ENCODE peak calls at places on chromosomes 16 and 17, in five cellular contexts. One of them, this sample, is unnamed.

GRCh38 chr17:8015957-8016631 is 13.7 kb downstream of the GUCY2D start:
- DNase-seq in breast epithelium: no peak
- DNase-seq in mesendoderm: no peak
- DNase-seq in GM23338: peak; percentile 74
- DNase-seq in effector memory CD4-positive, alpha-beta T cell: no peak
- DNase-seq in this sample: no peak

GRCh38 chr17:19348806-19349205 is 13.7 kb downstream of the B9D1 start:
- DNase-seq in breast epithelium: peak; percentile 38
- DNase-seq in mesendoderm: no peak
- DNase-seq in GM23338: no peak
- DNase-seq in effector memory CD4-positive, alpha-beta T cell: no peak
- DNase-seq in this sample: no peak

GRCh38 chr17:46212634-46213435 is 19.6 kb upstream of the KANSL1 start:
- DNase-seq in breast epithelium: no peak
- DNase-seq in mesendoderm: peak; percentile 91
- DNase-seq in GM23338: peak; percentile 96
- DNase-seq in effector memory CD4-positive, alpha-beta T cell: peak; percentile 28
- DNase-seq in this sample: peak; percentile 22

GRCh38 chr17:74769856-74770497 is 6.2 kb downstream of the NAT9 start:
- DNase-seq in breast epithelium: no peak
- DNase-seq in mesendoderm: no peak
- DNase-seq in GM23338: no peak
- DNase-seq in effector memory CD4-positive, alpha-beta T cell: no peak
- DNase-seq in this sample: peak; percentile 43

GRCh38 chr17:20157078-20157360 is 147.9 kb downstream of the SPECC1 start:
- DNase-seq in breast epithelium: no peak
- DNase-seq in mesendoderm: no peak
- DNase-seq in GM23338: no peak
- DNase-seq in effector memory CD4-positive, alpha-beta T cell: no peak
- DNase-seq in this sample: no peak

GRCh38 chr16:27195068-27195741 is 8.1 kb upstream of the KDM8 start:
- DNase-seq in breast epithelium: no peak
- DNase-seq in mesendoderm: no peak
- DNase-seq in GM23338: no peak
- DNase-seq in effector memory CD4-positive, alpha-beta T cell: no peak
- DNase-seq in this sample: no peak

GRCh38 chr16:57091990-57092785 is at the start of gene CPNE2:
- DNase-seq in breast epithelium: no peak
- DNase-seq in mesendoderm: peak; percentile 45
- DNase-seq in GM23338: peak; percentile 55
- DNase-seq in effector memory CD4-positive, alpha-beta T cell: no peak
- DNase-seq in this sample: no peak

GRCh38 chr17:81354944-81355327 is 40.3 kb upstream of the BAHCC1 start:
- DNase-seq in breast epithelium: no peak
- DNase-seq in mesendoderm: no peak
- DNase-seq in GM23338: no peak
- DNase-seq in effector memory CD4-positive, alpha-beta T cell: no peak
- DNase-seq in this sample: no peak

GRCh38 chr17:83050651-83051422 is 28.6 kb upstream of the METRNL start:
- DNase-seq in breast epithelium: peak; percentile 54
- DNase-seq in mesendoderm: no peak
- DNase-seq in GM23338: peak; percentile 57
- DNase-seq in effector memory CD4-positive, alpha-beta T cell: no peak
- DNase-seq in this sample: no peak

GRCh38 chr16:1772362-1772907 is at the start of gene EME2:
- DNase-seq in breast epithelium: no peak
- DNase-seq in mesendoderm: no peak
- DNase-seq in GM23338: no peak
- DNase-seq in effector memory CD4-positive, alpha-beta T cell: no peak
- DNase-seq in this sample: no peak

GRCh38 chr16:27463741-27464662 is 62.0 kb downstream of the IL21R start:
- DNase-seq in breast epithelium: no peak
- DNase-seq in mesendoderm: no peak
- DNase-seq in GM23338: no peak
- DNase-seq in effector memory CD4-positive, alpha-beta T cell: peak; percentile 40
- DNase-seq in this sample: no peak

GRCh38 chr16:55563797-55564196 is 2.7 kb upstream of the CAPNS2 start:
- DNase-seq in breast epithelium: no peak
- DNase-seq in mesendoderm: no peak
- DNase-seq in GM23338: no peak
- DNase-seq in effector memory CD4-positive, alpha-beta T cell: no peak
- DNase-seq in this sample: no peak

GRCh38 chr17:44069974-44070454 is 521 bp upstream of the G6PC3 start:
- DNase-seq in breast epithelium: no peak
- DNase-seq in mesendoderm: peak; percentile 73
- DNase-seq in GM23338: peak; percentile 60
- DNase-seq in effector memory CD4-positive, alpha-beta T cell: no peak
- DNase-seq in this sample: no peak

GRCh38 chr16:48231675-48232214 is 12.4 kb upstream of the LONP2 start:
- DNase-seq in breast epithelium: no peak
- DNase-seq in mesendoderm: peak; percentile 55
- DNase-seq in GM23338: peak; percentile 78
- DNase-seq in effector memory CD4-positive, alpha-beta T cell: no peak
- DNase-seq in this sample: no peak

GRCh38 chr17:44503080-44503842 is at the start of gene GPATCH8:
- DNase-seq in breast epithelium: peak; percentile 87
- DNase-seq in mesendoderm: peak; percentile 98
- DNase-seq in GM23338: peak; percentile 94
- DNase-seq in effector memory CD4-positive, alpha-beta T cell: peak; percentile 91
- DNase-seq in this sample: peak; percentile 84

GRCh38 chr16:28110074-28110473 is 46.6 kb upstream of the GSG1L start:
- DNase-seq in breast epithelium: no peak
- DNase-seq in mesendoderm: no peak
- DNase-seq in GM23338: no peak
- DNase-seq in effector memory CD4-positive, alpha-beta T cell: no peak
- DNase-seq in this sample: no peak

GRCh38 chr16:86080131-86080875 is 181.3 kb downstream of the IRF8 start:
- DNase-seq in breast epithelium: peak; percentile 14
- DNase-seq in mesendoderm: no peak
- DNase-seq in GM23338: no peak
- DNase-seq in effector memory CD4-positive, alpha-beta T cell: no peak
- DNase-seq in this sample: no peak

GRCh38 chr17:65559802-65560627 is 1.4 kb downstream of the AXIN2 start:
- DNase-seq in breast epithelium: no peak
- DNase-seq in mesendoderm: peak; percentile 74
- DNase-seq in GM23338: peak; percentile 71
- DNase-seq in effector memory CD4-positive, alpha-beta T cell: no peak
- DNase-seq in this sample: no peak

GRCh38 chr16:84613408-84614071 is 4.3 kb downstream of the COTL1 start:
- DNase-seq in breast epithelium: no peak
- DNase-seq in mesendoderm: no peak
- DNase-seq in GM23338: no peak
- DNase-seq in effector memory CD4-positive, alpha-beta T cell: no peak
- DNase-seq in this sample: no peak

GRCh38 chr16:27819881-27820610 is 243.5 kb downstream of the GSG1L start:
- DNase-seq in breast epithelium: no peak
- DNase-seq in mesendoderm: no peak
- DNase-seq in GM23338: no peak
- DNase-seq in effector memory CD4-positive, alpha-beta T cell: no peak
- DNase-seq in this sample: no peak

GRCh38 chr17:19386276-19386863 is 620 bp downstream of the MFAP4 start:
- DNase-seq in breast epithelium: no peak
- DNase-seq in mesendoderm: peak; percentile 80
- DNase-seq in GM23338: peak; percentile 28
- DNase-seq in effector memory CD4-positive, alpha-beta T cell: no peak
- DNase-seq in this sample: peak; percentile 56

GRCh38 chr16:81697321-81697885 is 81.7 kb upstream of the PLCG2 start:
- DNase-seq in breast epithelium: peak; percentile 79
- DNase-seq in mesendoderm: peak; percentile 85
- DNase-seq in GM23338: peak; percentile 81
- DNase-seq in effector memory CD4-positive, alpha-beta T cell: no peak
- DNase-seq in this sample: peak; percentile 58

GRCh38 chr17:35313875-35314409 is 59.5 kb downstream of the SLFN11 start:
- DNase-seq in breast epithelium: no peak
- DNase-seq in mesendoderm: peak; percentile 66
- DNase-seq in GM23338: peak; percentile 37
- DNase-seq in effector memory CD4-positive, alpha-beta T cell: no peak
- DNase-seq in this sample: no peak

DNA sequence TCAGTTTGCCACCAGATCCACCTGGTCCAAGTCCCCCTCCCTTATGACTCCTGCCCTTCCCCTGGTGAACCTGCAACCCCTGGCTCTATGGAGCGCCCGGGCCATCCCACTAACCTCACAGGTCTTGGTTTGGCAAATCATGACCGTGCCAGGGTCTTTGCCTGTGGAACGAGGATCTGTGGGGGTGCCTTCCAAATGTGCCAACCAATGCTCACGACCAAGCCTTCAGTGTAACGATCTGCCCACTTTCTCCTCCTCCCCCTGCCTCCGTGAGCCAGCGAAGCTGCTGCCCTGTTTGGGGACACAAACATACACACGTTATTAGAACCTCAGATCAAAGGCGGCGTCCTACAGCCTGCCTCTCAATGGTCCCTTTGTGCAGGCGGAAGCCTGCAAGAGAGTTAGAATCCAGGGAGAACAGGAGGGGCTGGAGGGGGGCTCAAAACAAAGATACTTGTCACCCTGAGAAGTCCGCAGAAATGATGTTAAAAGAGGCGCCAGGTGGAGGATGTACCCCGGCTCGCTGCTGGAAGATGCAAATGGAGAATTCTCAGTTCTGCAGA is 9.1 kb upstream of the NKD1 start:
- DNase-seq in breast epithelium: no peak
- DNase-seq in mesendoderm: no peak
- DNase-seq in GM23338: no peak
- DNase-seq in effector memory CD4-positive, alpha-beta T cell: no peak
- DNase-seq in this sample: no peak
- H3K27me3 ChIP-seq in breast epithelium: no peaks in the 10 kb centered on the region
- H3K27me3 ChIP-seq in mesendoderm: no peaks in the 10 kb centered on the region
- H3K27me3 ChIP-seq in GM23338: no peaks in the 10 kb centered on the region
- H3K27me3 ChIP-seq in effector memory CD4-positive, alpha-beta T cell: no peaks in the 10 kb centered on the region
- H3K27me3 ChIP-seq in this sample: no peaks in the 10 kb centered on the region

GRCh38 chr16:71625113-71625850 is 702 bp upstream of the MARVELD3 start:
- DNase-seq in breast epithelium: no peak
- DNase-seq in mesendoderm: no peak
- DNase-seq in GM23338: no peak
- DNase-seq in effector memory CD4-positive, alpha-beta T cell: no peak
- DNase-seq in this sample: no peak

GRCh38 chr16:71628810-71629209 is 2.8 kb downstream of the MARVELD3 start:
- DNase-seq in breast epithelium: no peak
- DNase-seq in mesendoderm: peak; percentile 63
- DNase-seq in GM23338: no peak
- DNase-seq in effector memory CD4-positive, alpha-beta T cell: no peak
- DNase-seq in this sample: peak; percentile 54

GRCh38 chr16:71626858-71627213 is 852 bp downstream of the MARVELD3 start:
- DNase-seq in breast epithelium: no peak
- DNase-seq in mesendoderm: peak; percentile 53
- DNase-seq in GM23338: peak; percentile 78
- DNase-seq in effector memory CD4-positive, alpha-beta T cell: no peak
- DNase-seq in this sample: peak; percentile 82

GRCh38 chr16:71627631-71628236 is 1.8 kb downstream of the MARVELD3 start:
- DNase-seq in breast epithelium: no peak
- DNase-seq in mesendoderm: peak; percentile 53
- DNase-seq in GM23338: peak; percentile 68
- DNase-seq in effector memory CD4-positive, alpha-beta T cell: no peak
- DNase-seq in this sample: no peak

DNA sequence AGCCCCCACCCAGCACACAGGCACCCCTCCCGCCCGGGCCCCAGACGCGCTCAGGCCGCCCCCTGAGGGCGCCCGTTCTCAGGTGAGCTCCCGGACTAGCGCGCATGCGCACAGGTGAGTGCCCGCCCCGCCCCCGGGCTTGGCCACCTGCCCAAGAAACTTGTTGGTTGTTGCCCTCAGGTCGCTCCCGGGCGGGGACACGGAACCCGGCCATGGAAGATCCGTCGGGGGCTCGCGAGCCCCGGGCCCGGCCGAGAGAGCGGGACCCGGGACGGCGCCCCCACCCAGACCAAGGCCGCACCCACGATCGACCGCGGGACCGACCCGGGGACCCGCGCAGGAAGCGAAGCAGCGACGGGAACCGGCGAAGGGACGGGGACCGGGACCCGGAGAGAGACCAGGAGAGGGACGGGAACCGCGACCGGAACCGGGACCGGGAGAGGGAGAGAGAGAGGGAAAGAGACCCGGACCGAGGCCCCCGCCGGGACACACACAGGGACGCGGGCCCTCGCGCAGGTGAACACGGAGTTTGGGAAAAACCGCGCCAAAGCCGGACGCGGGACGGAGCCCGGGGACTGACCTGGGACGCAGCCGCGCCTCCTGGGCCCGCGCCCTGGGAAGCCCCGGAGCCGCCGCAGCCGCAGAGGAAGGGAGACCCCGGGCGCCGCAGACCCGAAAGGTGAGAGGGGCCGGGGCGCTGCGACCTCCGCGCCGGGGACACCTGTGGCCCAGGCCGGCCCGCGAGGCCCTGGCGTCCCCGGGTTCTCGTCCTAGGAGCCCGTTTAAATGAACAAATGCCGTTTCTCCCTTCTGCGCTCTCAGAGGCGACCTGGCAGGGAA is at the start of gene MARVELD3:
- DNase-seq in breast epithelium: peak; percentile 92
- DNase-seq in mesendoderm: peak; percentile 80
- DNase-seq in GM23338: peak; percentile 94
- DNase-seq in effector memory CD4-positive, alpha-beta T cell: no peak
- DNase-seq in this sample: peak; percentile 77
- H3K27me3 ChIP-seq in breast epithelium: peaks cover 4% of the 10 kb centered on the region
- H3K27me3 ChIP-seq in mesendoderm: no peaks in the 10 kb centered on the region
- H3K27me3 ChIP-seq in GM23338: no peaks in the 10 kb centered on the region
- H3K27me3 ChIP-seq in effector memory CD4-positive, alpha-beta T cell: peaks cover 22% of the 10 kb centered on the region
- H3K27me3 ChIP-seq in this sample: no peaks in the 10 kb centered on the region

GRCh38 chr17:49487202-49487601 is 7.9 kb upstream of the NGFR start:
- DNase-seq in breast epithelium: no peak
- DNase-seq in mesendoderm: peak; percentile 34
- DNase-seq in GM23338: peak; percentile 56
- DNase-seq in effector memory CD4-positive, alpha-beta T cell: no peak
- DNase-seq in this sample: no peak

GRCh38 chr17:49489348-49489747 is 5.7 kb upstream of the NGFR start:
- DNase-seq in breast epithelium: no peak
- DNase-seq in mesendoderm: no peak
- DNase-seq in GM23338: no peak
- DNase-seq in effector memory CD4-positive, alpha-beta T cell: no peak
- DNase-seq in this sample: no peak

GRCh38 chr17:49483588-49484509 is 11.2 kb upstream of the NGFR start:
- DNase-seq in breast epithelium: no peak
- DNase-seq in mesendoderm: no peak
- DNase-seq in GM23338: no peak
- DNase-seq in effector memory CD4-positive, alpha-beta T cell: no peak
- DNase-seq in this sample: no peak

GRCh38 chr17:49488612-49489011 is 6.5 kb upstream of the NGFR start:
- DNase-seq in breast epithelium: no peak
- DNase-seq in mesendoderm: no peak
- DNase-seq in GM23338: no peak
- DNase-seq in effector memory CD4-positive, alpha-beta T cell: no peak
- DNase-seq in this sample: no peak

GRCh38 chr17:49486012-49486641 is 9.0 kb upstream of the NGFR start:
- DNase-seq in breast epithelium: no peak
- DNase-seq in mesendoderm: peak; percentile 98
- DNase-seq in GM23338: peak; percentile 97
- DNase-seq in effector memory CD4-positive, alpha-beta T cell: no peak
- DNase-seq in this sample: no peak
- H3K27me3 ChIP-seq in breast epithelium: no peaks in the 10 kb centered on the region
- H3K27me3 ChIP-seq in mesendoderm: no peaks in the 10 kb centered on the region
- H3K27me3 ChIP-seq in GM23338: peaks cover 19% of the 10 kb centered on the region
- H3K27me3 ChIP-seq in effector memory CD4-positive, alpha-beta T cell: no peaks in the 10 kb centered on the region
- H3K27me3 ChIP-seq in this sample: peaks cover 80% of the 10 kb centered on the region

DNA sequence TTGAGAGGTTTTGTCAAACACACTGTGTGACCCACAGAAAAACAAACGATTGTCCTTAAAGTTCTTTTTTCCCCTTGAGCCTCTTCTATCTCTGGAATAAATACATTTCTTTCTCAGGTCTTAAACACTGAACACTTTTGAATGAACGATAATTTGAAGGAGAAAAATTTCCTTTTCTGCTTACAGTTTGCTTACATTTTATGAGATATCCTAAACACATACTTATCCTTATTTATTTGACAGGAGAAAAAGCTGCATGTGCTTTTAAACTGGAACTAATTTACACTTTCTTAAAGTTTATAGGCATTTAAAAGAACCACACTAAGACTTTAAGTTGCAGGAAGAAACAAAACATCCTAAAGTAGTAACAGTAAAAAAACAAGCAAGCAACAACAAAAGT is 4.8 kb upstream of the IGF2BP1 start:
- DNase-seq in breast epithelium: no peak
- DNase-seq in mesendoderm: no peak
- DNase-seq in GM23338: no peak
- DNase-seq in effector memory CD4-positive, alpha-beta T cell: no peak
- DNase-seq in this sample: no peak
- H3K27me3 ChIP-seq in breast epithelium: peaks cover 8% of the 10 kb centered on the region
- H3K27me3 ChIP-seq in mesendoderm: no peaks in the 10 kb centered on the region
- H3K27me3 ChIP-seq in GM23338: no peaks in the 10 kb centered on the region
- H3K27me3 ChIP-seq in effector memory CD4-positive, alpha-beta T cell: peaks cover 62% of the 10 kb centered on the region
- H3K27me3 ChIP-seq in this sample: no peaks in the 10 kb centered on the region